ENCODE peak calls at places on chromosomes 2 and 18, in eight cellular contexts. L is midbrain, V is nucleus accumbens, A is right cardiac atrium, E is tibial nerve, H is chondrocyte, B is NCI-H1930, U is activated T-cell treated with anti-CD3 and anti-CD28 coated beads for 1 hour. K is an unnamed sample.

GRCh38 chr18:37277753-37278152 is 287.8 kb downstream of the CELF4 start:
- DNase-seq in L (no peak), V (no peak), A (no peak), E (no peak), H (no peak), B (no peak), U (no peak), K (no peak)

GRCh38 chr2:233428438-233428837 is 74.1 kb downstream of the DGKD start:
- DNase-seq in L (no peak), V (no peak), A (no peak), E (no peak), H (no peak), B (no peak), U (no peak), K (no peak)

GRCh38 chr2:30708491-30709290 is 98.6 kb downstream of the CAPN13 start:
- DNase-seq in L (no peak), V (no peak), A (no peak), E (no peak), H (no peak), B (no peak), U (no peak), K (peak; percentile 29)

GRCh38 chr2:200350796-200351195 is 44.3 kb downstream of the SPATS2L start:
- DNase-seq in L (no peak), V (no peak), A (no peak), E (no peak), H (no peak), B (no peak), U (no peak), K (no peak)

GRCh38 chr2:64437883-64438282 is 16.1 kb upstream of the LGALSL start:
- DNase-seq in L (no peak), V (no peak), A (no peak), E (no peak), H (no peak), B (no peak), U (no peak), K (no peak)

GRCh38 chr2:177612651-177613050 is 220.1 kb downstream of the AGPS start:
- DNase-seq in L (no peak), V (no peak), A (no peak), E (no peak), H (no peak), B (no peak), U (no peak), K (no peak)

GRCh38 chr2:200618590-200619021 is 32.8 kb downstream of the AOX1 start:
- DNase-seq in L (peak; percentile 65), V (peak; percentile 17), A (no peak), E (no peak), H (no peak), B (no peak), U (no peak), K (no peak)

GRCh38 chr2:240567137-240567871 is 980 bp upstream of the RNPEPL1 start:
- DNase-seq in L (no peak), V (no peak), A (peak; percentile 56), E (peak; percentile 13), H (peak; percentile 74), B (no peak), U (no peak), K (peak; percentile 72)

GRCh38 chr18:12409466-12409865 is 1.7 kb downstream of the PRELID3A start:
- DNase-seq in L (no peak), V (no peak), A (no peak), E (no peak), H (no peak), B (no peak), U (no peak), K (no peak)

GRCh38 chr2:207219716-207220414 is 54.1 kb upstream of the KLF7 start:
- DNase-seq in L (no peak), V (no peak), A (no peak), E (no peak), H (no peak), B (no peak), U (no peak), K (no peak)

GRCh38 chr2:17658251-17658843 is 95.3 kb downstream of the SMC6 start:
- DNase-seq in L (no peak), V (no peak), A (no peak), E (no peak), H (no peak), B (no peak), U (no peak), K (no peak)

GRCh38 chr2:228768818-228769217 is 502.3 kb downstream of the PID1 start:
- DNase-seq in L (no peak), V (no peak), A (no peak), E (no peak), H (no peak), B (no peak), U (no peak), K (no peak)